ENCODE peak calls at places on chromosomes 1 and 21, in five cellular contexts. One of them, this sample, is unnamed.

GRCh38 chr21:15908187-15908586 is 178.4 kb downstream of the USP25 start:
- DNase-seq in GM03348: peak; percentile 13
- DNase-seq in HEK293T: no peak
- DNase-seq in right cardiac atrium: no peak
- DNase-seq in NCI-H146: no peak
- DNase-seq in this sample: peak; percentile 42

GRCh38 chr1:19643602-19644419 is at the start of gene NBL1:
- DNase-seq in GM03348: peak; percentile 93
- DNase-seq in HEK293T: peak; percentile 57
- DNase-seq in right cardiac atrium: peak; percentile 93
- DNase-seq in NCI-H146: peak; percentile 52
- DNase-seq in this sample: peak; percentile 77

GRCh38 chr1:206803221-206803730 is 31.0 kb upstream of the IL10 start:
- DNase-seq in GM03348: no peak
- DNase-seq in HEK293T: no peak
- DNase-seq in right cardiac atrium: no peak
- DNase-seq in NCI-H146: no peak
- DNase-seq in this sample: no peak

GRCh38 chr1:11456970-11457369 is 22.0 kb upstream of the DISP3 start:
- DNase-seq in GM03348: no peak
- DNase-seq in HEK293T: no peak
- DNase-seq in right cardiac atrium: no peak
- DNase-seq in NCI-H146: no peak
- DNase-seq in this sample: no peak

GRCh38 chr21:35028451-35028757 is 20.7 kb downstream of the RUNX1 start:
- DNase-seq in GM03348: no peak
- DNase-seq in HEK293T: no peak
- DNase-seq in right cardiac atrium: no peak
- DNase-seq in NCI-H146: no peak
- DNase-seq in this sample: no peak

GRCh38 chr1:164703415-164703814 is 144.4 kb downstream of the PBX1 start:
- DNase-seq in GM03348: no peak
- DNase-seq in HEK293T: peak; percentile 25
- DNase-seq in right cardiac atrium: peak; percentile 56
- DNase-seq in NCI-H146: peak; percentile 54
- DNase-seq in this sample: no peak

GRCh38 chr1:189311915-189312314 is 1165.7 kb downstream of the BRINP3 start:
- DNase-seq in GM03348: no peak
- DNase-seq in HEK293T: no peak
- DNase-seq in right cardiac atrium: no peak
- DNase-seq in NCI-H146: no peak
- DNase-seq in this sample: no peak

GRCh38 chr1:247421074-247421473 is 5.1 kb downstream of the NLRP3 start:
- DNase-seq in GM03348: no peak
- DNase-seq in HEK293T: no peak
- DNase-seq in right cardiac atrium: no peak
- DNase-seq in NCI-H146: no peak
- DNase-seq in this sample: no peak

GRCh38 chr1:83822206-83822605 is 176.7 kb downstream of the TTLL7 start:
- DNase-seq in GM03348: peak; percentile 5
- DNase-seq in HEK293T: no peak
- DNase-seq in right cardiac atrium: no peak
- DNase-seq in NCI-H146: no peak
- DNase-seq in this sample: peak; percentile 45

GRCh38 chr1:55277377-55278130 is 62.4 kb upstream of the USP24 start:
- DNase-seq in GM03348: peak; percentile 83
- DNase-seq in HEK293T: peak; percentile 93
- DNase-seq in right cardiac atrium: peak; percentile 93
- DNase-seq in NCI-H146: peak; percentile 69
- DNase-seq in this sample: peak; percentile 68

GRCh38 chr1:19734056-19734455 is 65.7 kb downstream of the TMCO4 start:
- DNase-seq in GM03348: no peak
- DNase-seq in HEK293T: no peak
- DNase-seq in right cardiac atrium: no peak
- DNase-seq in NCI-H146: no peak
- DNase-seq in this sample: no peak

GRCh38 chr1:200628223-200628868 is 7.8 kb upstream of the KIF14 start:
- DNase-seq in GM03348: no peak
- DNase-seq in HEK293T: no peak
- DNase-seq in right cardiac atrium: no peak
- DNase-seq in NCI-H146: no peak
- DNase-seq in this sample: no peak

GRCh38 chr1:211951856-211952255 is 83.5 kb downstream of the INTS7 start:
- DNase-seq in GM03348: peak; percentile 19
- DNase-seq in HEK293T: no peak
- DNase-seq in right cardiac atrium: no peak
- DNase-seq in NCI-H146: no peak
- DNase-seq in this sample: peak; percentile 44

GRCh38 chr1:9078035-9078948 is 8.9 kb upstream of the SLC2A5 start:
- DNase-seq in GM03348: no peak
- DNase-seq in HEK293T: no peak
- DNase-seq in right cardiac atrium: no peak
- DNase-seq in NCI-H146: no peak
- DNase-seq in this sample: peak; percentile 61

GRCh38 chr1:20008391-20008841 is 29.0 kb upstream of the PLA2G2A start:
- DNase-seq in GM03348: no peak
- DNase-seq in HEK293T: no peak
- DNase-seq in right cardiac atrium: peak; percentile 89
- DNase-seq in NCI-H146: no peak
- DNase-seq in this sample: no peak

GRCh38 chr1:51518730-51519047 is 377 bp downstream of the EPS15 start:
- DNase-seq in GM03348: peak; percentile 55
- DNase-seq in HEK293T: peak; percentile 25
- DNase-seq in right cardiac atrium: peak; percentile 80
- DNase-seq in NCI-H146: peak; percentile 57
- DNase-seq in this sample: no peak

GRCh38 chr1:1440941-1441888 is 5.7 kb downstream of the VWA1 start:
- DNase-seq in GM03348: peak; percentile 93
- DNase-seq in HEK293T: peak; percentile 83
- DNase-seq in right cardiac atrium: peak; percentile 83
- DNase-seq in NCI-H146: no peak
- DNase-seq in this sample: no peak

GRCh38 chr1:58443986-58444603 is 102.4 kb downstream of the OMA1 start:
- DNase-seq in GM03348: peak; percentile 43
- DNase-seq in HEK293T: no peak
- DNase-seq in right cardiac atrium: no peak
- DNase-seq in NCI-H146: no peak
- DNase-seq in this sample: no peak

GRCh38 chr1:82775402-82776000 is 974.8 kb downstream of the ADGRL2 start:
- DNase-seq in GM03348: no peak
- DNase-seq in HEK293T: peak; percentile 48
- DNase-seq in right cardiac atrium: peak; percentile 68
- DNase-seq in NCI-H146: no peak
- DNase-seq in this sample: peak; percentile 2

GRCh38 chr1:31655756-31656155 is 11.1 kb upstream of the PEF1 start:
- DNase-seq in GM03348: no peak
- DNase-seq in HEK293T: no peak
- DNase-seq in right cardiac atrium: no peak
- DNase-seq in NCI-H146: no peak
- DNase-seq in this sample: no peak

GRCh38 chr1:248825573-248825908 is 174 bp downstream of the SH3BP5L start:
- DNase-seq in GM03348: no peak
- DNase-seq in HEK293T: no peak
- DNase-seq in right cardiac atrium: no peak
- DNase-seq in NCI-H146: no peak
- DNase-seq in this sample: no peak

GRCh38 chr1:169288011-169288414 is 79.6 kb downstream of the NME7 start:
- DNase-seq in GM03348: peak; percentile 48
- DNase-seq in HEK293T: no peak
- DNase-seq in right cardiac atrium: no peak
- DNase-seq in NCI-H146: no peak
- DNase-seq in this sample: no peak

GRCh38 chr1:214658785-214659184 is 55.8 kb downstream of the CENPF start:
- DNase-seq in GM03348: peak; percentile 26
- DNase-seq in HEK293T: peak; percentile 15
- DNase-seq in right cardiac atrium: no peak
- DNase-seq in NCI-H146: no peak
- DNase-seq in this sample: peak; percentile 12

GRCh38 chr1:112417985-112418607 is 22.1 kb downstream of the CTTNBP2NL start:
- DNase-seq in GM03348: no peak
- DNase-seq in HEK293T: no peak
- DNase-seq in right cardiac atrium: no peak
- DNase-seq in NCI-H146: no peak
- DNase-seq in this sample: no peak

GRCh38 chr21:32359719-32360260 is 33.0 kb downstream of the URB1 start:
- DNase-seq in GM03348: peak; percentile 29
- DNase-seq in HEK293T: no peak
- DNase-seq in right cardiac atrium: no peak
- DNase-seq in NCI-H146: peak; percentile 1
- DNase-seq in this sample: no peak

GRCh38 chr1:230979952-230980351 is 1.1 kb downstream of the ARV1 start:
- DNase-seq in GM03348: no peak
- DNase-seq in HEK293T: no peak
- DNase-seq in right cardiac atrium: no peak
- DNase-seq in NCI-H146: no peak
- DNase-seq in this sample: no peak

GRCh38 chr1:81801834-81802531 is 1.2 kb downstream of the ADGRL2 start:
- DNase-seq in GM03348: peak; percentile 75
- DNase-seq in HEK293T: peak; percentile 39
- DNase-seq in right cardiac atrium: peak; percentile 69
- DNase-seq in NCI-H146: peak; percentile 57
- DNase-seq in this sample: peak; percentile 76

GRCh38 chr1:198893763-198894444 is 255.1 kb downstream of the PTPRC start:
- DNase-seq in GM03348: no peak
- DNase-seq in HEK293T: no peak
- DNase-seq in right cardiac atrium: no peak
- DNase-seq in NCI-H146: no peak
- DNase-seq in this sample: no peak

GRCh38 chr1:201374376-201374775 is 3.1 kb downstream of the TNNT2 start:
- DNase-seq in GM03348: no peak
- DNase-seq in HEK293T: no peak
- DNase-seq in right cardiac atrium: no peak
- DNase-seq in NCI-H146: peak; percentile 74
- DNase-seq in this sample: no peak

GRCh38 chr21:33185852-33186251 is 43.9 kb upstream of the IFNAR2 start:
- DNase-seq in GM03348: no peak
- DNase-seq in HEK293T: no peak
- DNase-seq in right cardiac atrium: no peak
- DNase-seq in NCI-H146: no peak
- DNase-seq in this sample: no peak

GRCh38 chr21:17512245-17513213 is at the start of gene CXADR:
- DNase-seq in GM03348: peak; percentile 60
- DNase-seq in HEK293T: peak; percentile 96
- DNase-seq in right cardiac atrium: peak; percentile 88
- DNase-seq in NCI-H146: peak; percentile 86
- DNase-seq in this sample: peak; percentile 54

GRCh38 chr1:244757091-244757939 is 78.1 kb upstream of the COX20 start:
- DNase-seq in GM03348: peak; percentile 61
- DNase-seq in HEK293T: no peak
- DNase-seq in right cardiac atrium: no peak
- DNase-seq in NCI-H146: no peak
- DNase-seq in this sample: peak; percentile 23

GRCh38 chr1:151705739-151706463 is 10.7 kb downstream of the CELF3 start:
- DNase-seq in GM03348: no peak
- DNase-seq in HEK293T: no peak
- DNase-seq in right cardiac atrium: no peak
- DNase-seq in NCI-H146: no peak
- DNase-seq in this sample: no peak

GRCh38 chr1:118136511-118136937 is 48.5 kb downstream of the SPAG17 start:
- DNase-seq in GM03348: peak; percentile 71
- DNase-seq in HEK293T: no peak
- DNase-seq in right cardiac atrium: peak; percentile 55
- DNase-seq in NCI-H146: no peak
- DNase-seq in this sample: peak; percentile 91

GRCh38 chr1:189597083-189597482 is 880.6 kb downstream of the BRINP3 start:
- DNase-seq in GM03348: no peak
- DNase-seq in HEK293T: no peak
- DNase-seq in right cardiac atrium: no peak
- DNase-seq in NCI-H146: peak; percentile 58
- DNase-seq in this sample: no peak

This sample was measured in foreskin fibroblast.